ENCODE peak calls at places on chromosome 12, in seven cellular contexts. One of them, this sample, is unnamed. For H3K4me1, the result is how much of the 10 kb centered on the place peaks cover.

GRCh38 chr12:3698218-3698974 is 54.5 kb downstream of the CRACR2A start:
- DNase-seq in stomach: no peak
- DNase-seq in transverse colon: no peak
- DNase-seq in heart right ventricle: no peak
- DNase-seq in sigmoid colon: no peak
- DNase-seq in suprapubic skin: no peak
- DNase-seq in mucosa of descending colon: no peak
- DNase-seq in this sample: no peak

GRCh38 chr12:89352242-89352491 is 134 bp downstream of the DUSP6 start:
- DNase-seq in stomach: no peak
- DNase-seq in heart right ventricle: no peak
- DNase-seq in suprapubic skin: no peak
- DNase-seq in transverse colon: no peak
- DNase-seq in mucosa of descending colon: no peak
- DNase-seq in sigmoid colon: no peak
- DNase-seq in this sample: no peak

GRCh38 chr12:5429741-5430557 is 2.0 kb upstream of the NTF3 start:
- DNase-seq in suprapubic skin: no peak
- DNase-seq in heart right ventricle: no peak
- DNase-seq in stomach: no peak
- DNase-seq in mucosa of descending colon: no peak
- DNase-seq in sigmoid colon: no peak
- DNase-seq in transverse colon: no peak
- DNase-seq in this sample: no peak

GRCh38 chr12:45244561-45245348 is 28.9 kb downstream of the ANO6 start:
- DNase-seq in heart right ventricle: no peak
- DNase-seq in sigmoid colon: no peak
- DNase-seq in stomach: no peak
- DNase-seq in mucosa of descending colon: no peak
- DNase-seq in transverse colon: no peak
- DNase-seq in suprapubic skin: no peak
- DNase-seq in this sample: no peak

GRCh38 chr12:10098762-10099161 is at the start of gene CLEC1A:
- DNase-seq in stomach: no peak
- DNase-seq in transverse colon: no peak
- DNase-seq in suprapubic skin: no peak
- DNase-seq in sigmoid colon: no peak
- DNase-seq in mucosa of descending colon: no peak
- DNase-seq in heart right ventricle: peak
- DNase-seq in this sample: no peak

GRCh38 chr12:34287437-34287836 is 265.1 kb downstream of the ALG10 start:
- DNase-seq in transverse colon: no peak
- DNase-seq in sigmoid colon: no peak
- DNase-seq in suprapubic skin: peak
- DNase-seq in stomach: no peak
- DNase-seq in heart right ventricle: no peak
- DNase-seq in mucosa of descending colon: no peak
- DNase-seq in this sample: no peak

GRCh38 chr12:15886372-15887042 is 4.3 kb downstream of the STRAP start:
- DNase-seq in suprapubic skin: no peak
- DNase-seq in heart right ventricle: no peak
- DNase-seq in transverse colon: no peak
- DNase-seq in sigmoid colon: no peak
- DNase-seq in mucosa of descending colon: no peak
- DNase-seq in stomach: no peak
- DNase-seq in this sample: no peak

GRCh38 chr12:120230326-120230973 is 29.5 kb upstream of the RPLP0 start:
- DNase-seq in stomach: peak
- DNase-seq in transverse colon: peak
- DNase-seq in suprapubic skin: no peak
- DNase-seq in heart right ventricle: peak
- DNase-seq in sigmoid colon: peak
- DNase-seq in mucosa of descending colon: no peak
- DNase-seq in this sample: peak

GRCh38 chr12:66247741-66248140 is 54.6 kb upstream of the HELB start:
- DNase-seq in sigmoid colon: no peak
- DNase-seq in transverse colon: no peak
- DNase-seq in heart right ventricle: no peak
- DNase-seq in mucosa of descending colon: no peak
- DNase-seq in suprapubic skin: no peak
- DNase-seq in stomach: no peak
- DNase-seq in this sample: no peak

GRCh38 chr12:86194721-86195120 is 61.5 kb downstream of the MGAT4C start:
- DNase-seq in sigmoid colon: no peak
- DNase-seq in heart right ventricle: no peak
- DNase-seq in suprapubic skin: no peak
- DNase-seq in mucosa of descending colon: no peak
- DNase-seq in stomach: no peak
- DNase-seq in transverse colon: no peak
- DNase-seq in this sample: no peak

GRCh38 chr12:13968281-13968680 is 13.1 kb downstream of the GRIN2B start:
- DNase-seq in suprapubic skin: no peak
- DNase-seq in mucosa of descending colon: no peak
- DNase-seq in heart right ventricle: no peak
- DNase-seq in stomach: no peak
- DNase-seq in sigmoid colon: no peak
- DNase-seq in transverse colon: no peak
- DNase-seq in this sample: no peak

GRCh38 chr12:101455685-101456084 is 19.5 kb upstream of the SPIC start:
- DNase-seq in mucosa of descending colon: no peak
- DNase-seq in heart right ventricle: no peak
- DNase-seq in transverse colon: no peak
- DNase-seq in sigmoid colon: no peak
- DNase-seq in suprapubic skin: no peak
- DNase-seq in stomach: no peak
- DNase-seq in this sample: no peak

GRCh38 chr12:76669981-76670380 is 93.9 kb upstream of the ZDHHC17 start:
- DNase-seq in transverse colon: no peak
- DNase-seq in stomach: no peak
- DNase-seq in mucosa of descending colon: no peak
- DNase-seq in heart right ventricle: no peak
- DNase-seq in suprapubic skin: no peak
- DNase-seq in sigmoid colon: no peak
- DNase-seq in this sample: no peak

GRCh38 chr12:121858662-121859572 is at the start of gene HPD:
- DNase-seq in sigmoid colon: peak
- DNase-seq in mucosa of descending colon: peak
- DNase-seq in transverse colon: peak
- DNase-seq in suprapubic skin: no peak
- DNase-seq in heart right ventricle: peak
- DNase-seq in stomach: no peak
- DNase-seq in this sample: peak

GRCh38 chr12:122969657-122970056 is 3.4 kb upstream of the ABCB9 start:
- DNase-seq in heart right ventricle: no peak
- DNase-seq in suprapubic skin: no peak
- DNase-seq in mucosa of descending colon: no peak
- DNase-seq in transverse colon: no peak
- DNase-seq in stomach: no peak
- DNase-seq in sigmoid colon: no peak
- DNase-seq in this sample: no peak

GRCh38 chr12:93892431-93893210 is 215.4 kb downstream of the CRADD start:
- DNase-seq in heart right ventricle: no peak
- DNase-seq in suprapubic skin: no peak
- DNase-seq in stomach: no peak
- DNase-seq in mucosa of descending colon: no peak
- DNase-seq in sigmoid colon: no peak
- DNase-seq in transverse colon: no peak
- DNase-seq in this sample: no peak
- H3K4me1 ChIP-seq in heart right ventricle: under half
- H3K4me1 ChIP-seq in suprapubic skin: under half
- H3K4me1 ChIP-seq in stomach: under half
- H3K4me1 ChIP-seq in mucosa of descending colon: under half
- H3K4me1 ChIP-seq in sigmoid colon: under half
- H3K4me1 ChIP-seq in transverse colon: under half
- H3K4me1 ChIP-seq in this sample: under half

DNA sequence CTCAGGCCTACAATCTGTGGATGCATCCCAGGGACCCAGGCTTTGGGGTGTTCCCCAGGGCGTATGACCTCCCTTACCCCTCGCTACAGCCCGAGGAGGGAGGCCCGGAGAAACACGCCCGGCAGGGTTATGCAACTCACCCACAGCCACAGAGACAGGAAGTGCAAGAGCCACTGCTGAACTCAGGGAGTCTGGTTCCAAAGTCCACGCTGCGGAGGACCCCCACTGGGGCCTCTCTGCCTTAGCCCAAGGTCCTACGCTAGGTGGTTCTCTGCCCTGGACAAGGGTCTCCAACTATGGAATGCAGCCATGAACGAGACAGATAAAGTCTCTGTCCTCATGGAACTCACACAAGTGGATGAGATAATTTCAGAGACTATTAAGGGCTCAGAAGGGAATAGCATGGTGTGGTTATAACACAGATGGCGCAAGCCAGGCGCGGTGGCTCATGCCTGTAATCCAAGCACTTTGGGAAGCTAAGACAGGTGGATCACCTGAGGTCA is 11.3 kb downstream of the SCARB1 start:
- DNase-seq in sigmoid colon: peak
- DNase-seq in mucosa of descending colon: peak
- DNase-seq in stomach: no peak
- DNase-seq in suprapubic skin: no peak
- DNase-seq in transverse colon: peak
- DNase-seq in heart right ventricle: peak
- DNase-seq in this sample: no peak
- H3K4me1 ChIP-seq in sigmoid colon: under half
- H3K4me1 ChIP-seq in mucosa of descending colon: under half
- H3K4me1 ChIP-seq in stomach: under half
- H3K4me1 ChIP-seq in suprapubic skin: under half
- H3K4me1 ChIP-seq in transverse colon: under half
- H3K4me1 ChIP-seq in heart right ventricle: under half
- H3K4me1 ChIP-seq in this sample: under half

GRCh38 chr12:2054091-2055018 is 1.6 kb downstream of the CACNA1C start:
- DNase-seq in transverse colon: no peak
- DNase-seq in stomach: no peak
- DNase-seq in mucosa of descending colon: no peak
- DNase-seq in suprapubic skin: no peak
- DNase-seq in heart right ventricle: no peak
- DNase-seq in sigmoid colon: peak
- DNase-seq in this sample: no peak
- H3K4me1 ChIP-seq in transverse colon: under half
- H3K4me1 ChIP-seq in stomach: under half
- H3K4me1 ChIP-seq in mucosa of descending colon: under half
- H3K4me1 ChIP-seq in suprapubic skin: under half
- H3K4me1 ChIP-seq in heart right ventricle: half or more
- H3K4me1 ChIP-seq in sigmoid colon: under half
- H3K4me1 ChIP-seq in this sample: under half

GRCh38 chr12:99479149-99479548 is 168.4 kb upstream of the GARIN6 start:
- DNase-seq in sigmoid colon: no peak
- DNase-seq in mucosa of descending colon: no peak
- DNase-seq in transverse colon: no peak
- DNase-seq in stomach: no peak
- DNase-seq in suprapubic skin: no peak
- DNase-seq in heart right ventricle: no peak
- DNase-seq in this sample: no peak
- H3K4me1 ChIP-seq in sigmoid colon: under half
- H3K4me1 ChIP-seq in mucosa of descending colon: under half
- H3K4me1 ChIP-seq in transverse colon: under half
- H3K4me1 ChIP-seq in stomach: under half
- H3K4me1 ChIP-seq in suprapubic skin: under half
- H3K4me1 ChIP-seq in heart right ventricle: under half
- H3K4me1 ChIP-seq in this sample: under half

This sample was measured in thoracic aorta.